ENCODE peak calls at places on chromosomes 12 and 14, in seven cellular contexts. G is mucosa of descending colon, M is colonic mucosa, H is body of pancreas, Q is pancreas, E is left ventricle myocardium inferior, L is NB4. W is an unnamed sample.
A peak's percentile ranks its signal among the peaks of the same experiment; 100 is the strongest.

GRCh38 chr14:55212611-55213010 is 21.2 kb upstream of the DLGAP5 start:
- DNase-seq in M (no peak), G (no peak), Q (no peak), E (no peak), H (no peak), L (no peak), W (no peak)

GRCh38 chr12:3538691-3539030 is 47.7 kb downstream of the PRMT8 start:
- DNase-seq in Q (peak; percentile 29), L (no peak), H (peak; percentile 57), G (no peak), E (no peak), M (no peak), W (no peak)

GRCh38 chr14:91945776-91946305 is 1.7 kb downstream of the FBLN5 start:
- DNase-seq in M (no peak), H (no peak), E (no peak), L (no peak), Q (no peak), G (no peak), W (no peak)

GRCh38 chr14:102363182-102363952 is 626 bp downstream of the TECPR2 start:
- DNase-seq in E (peak; percentile 53), Q (peak; percentile 29), H (no peak), L (peak; percentile 44), G (peak; percentile 43), M (no peak), W (peak; percentile 38)

GRCh38 chr12:989751-990278 is 1.2 kb upstream of the ERC1 start:
- DNase-seq in E (no peak), Q (peak; percentile 8), H (peak; percentile 14), M (peak; percentile 27), L (peak; percentile 64), G (peak; percentile 19), W (peak; percentile 76)

GRCh38 chr12:4791497-4791896 is 71.3 kb downstream of the GALNT8 start:
- DNase-seq in E (no peak), Q (no peak), H (no peak), G (no peak), M (no peak), L (no peak), W (no peak)

GRCh38 chr12:100716658-100716948 is 78.0 kb upstream of the ANO4 start:
- DNase-seq in G (no peak), Q (no peak), E (no peak), L (no peak), H (no peak), M (no peak), W (peak; percentile 3)

GRCh38 chr12:946656-947055 is 2.8 kb downstream of the RAD52 start:
- DNase-seq in Q (no peak), M (no peak), G (no peak), H (no peak), L (peak; percentile 45), E (no peak), W (no peak)

GRCh38 chr14:105537580-105538474 is 11.4 kb downstream of the TMEM121 start:
- DNase-seq in E (peak; percentile 53), G (peak; percentile 79), H (peak; percentile 74), L (peak; percentile 40), M (peak; percentile 64), Q (no peak), W (no peak)

GRCh38 chr12:113002155-113002554 is 23.8 kb downstream of the OAS2 start:
- DNase-seq in G (no peak), Q (peak; percentile 49), E (no peak), H (peak; percentile 66), L (peak; percentile 19), M (no peak), W (no peak)

GRCh38 chr12:45421736-45422135 is 205.8 kb downstream of the ANO6 start:
- DNase-seq in L (no peak), E (no peak), H (no peak), G (no peak), M (no peak), Q (no peak), W (no peak)
- TF ChIP-seq CTCF in L (no peak), E (no peak), H (no peak), G (no peak), M (no peak), Q (no peak), W (no peak)

GRCh38 chr14:57834961-57835360 is 30.9 kb downstream of the SLC35F4 start:
- DNase-seq in M (no peak), L (no peak), H (no peak), G (no peak), E (no peak), Q (no peak), W (no peak)

GRCh38 chr14:57833304-57833703 is 32.6 kb downstream of the SLC35F4 start:
- DNase-seq in Q (peak; percentile 5), L (no peak), G (no peak), H (peak; percentile 6), M (no peak), E (no peak), W (peak; percentile 97)

GRCh38 chr14:57835751-57836150 is 30.1 kb downstream of the SLC35F4 start:
- DNase-seq in H (no peak), Q (no peak), E (no peak), G (no peak), M (no peak), L (no peak), W (no peak)

GRCh38 chr14:57831981-57832380 is 33.9 kb downstream of the SLC35F4 start:
- DNase-seq in M (no peak), H (no peak), E (no peak), Q (no peak), L (peak; percentile 42), G (no peak), W (peak; percentile 4)

DNA sequence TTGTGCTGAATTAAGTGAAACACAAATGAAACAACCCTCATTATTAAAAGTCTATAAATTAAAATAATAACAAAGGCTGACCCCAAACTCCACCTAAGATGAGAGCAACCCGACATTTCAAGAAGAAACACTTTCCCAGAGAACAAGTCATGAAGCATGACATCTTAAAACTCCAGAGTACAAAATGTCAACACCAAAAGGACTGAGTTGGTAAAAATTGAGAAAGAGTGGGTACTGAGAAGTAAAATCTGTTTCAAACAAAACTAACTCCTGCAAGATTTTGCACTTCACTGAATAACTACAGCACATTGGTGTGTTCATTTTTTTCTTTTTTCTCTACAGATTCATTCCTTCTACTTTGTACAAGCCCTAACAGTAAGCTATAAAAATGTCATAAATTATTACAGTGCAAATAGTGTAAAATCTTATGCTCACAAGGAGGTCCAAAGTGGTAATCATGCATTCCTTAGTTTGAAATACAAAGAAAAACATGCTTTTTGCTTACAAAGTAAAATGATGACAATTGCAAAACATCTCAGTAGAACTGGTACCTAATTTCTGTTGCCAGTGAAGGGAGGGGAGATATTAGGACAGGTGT is 31.8 kb downstream of the SLC35F4 start:
- DNase-seq in M (no peak), Q (no peak), L (no peak), H (no peak), E (no peak), G (no peak), W (peak; percentile 36)
- H3K4me3 ChIP-seq in M (no peak overlapping the region), Q (no peak overlapping the region), L (no peak overlapping the region), H (no peak overlapping the region), E (no peak overlapping the region), G (no peak overlapping the region), W (no peak overlapping the region)

GRCh38 chr12:12033589-12034223 is 37.0 kb upstream of the BCL2L14 start:
- DNase-seq in E (no peak), M (no peak), Q (no peak), L (no peak), H (no peak), G (no peak), W (no peak)
- TF ChIP-seq CTCF in E (no peak), M (no peak), Q (peak; percentile 4), L (no peak), H (no peak), G (no peak), W (no peak)

DNA sequence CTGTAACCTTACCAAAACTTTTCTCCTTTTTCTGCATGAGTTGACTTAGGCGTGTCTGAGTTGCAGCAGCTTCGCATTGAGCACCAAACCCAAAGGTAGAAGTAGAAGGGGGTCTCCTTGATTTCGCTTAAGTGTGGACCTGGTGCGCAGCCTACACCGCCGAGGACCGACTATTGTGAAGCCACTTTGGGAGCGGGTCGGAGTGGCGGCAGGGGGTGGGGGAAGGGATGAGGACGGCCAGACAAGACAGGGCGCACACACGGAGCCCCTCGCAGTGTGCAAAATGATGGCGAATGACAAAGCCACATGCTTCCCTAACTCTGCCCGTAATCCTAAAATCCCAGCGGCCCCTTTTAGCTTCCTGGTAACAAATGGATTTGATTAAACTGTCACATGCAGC is 1.1 kb downstream of the LMO3 start:
- DNase-seq in L (no peak), G (no peak), Q (no peak), E (no peak), M (no peak), H (peak; percentile 36), W (no peak)
- H3K4me3 ChIP-seq in L (no peak overlapping the region), G (no peak overlapping the region), Q (peak overlapping the region; percentile 48), E (peak overlapping the region; percentile 66), M (no peak overlapping the region), H (peak overlapping the region; percentile 20), W (peak overlapping the region; percentile 20)

DNA sequence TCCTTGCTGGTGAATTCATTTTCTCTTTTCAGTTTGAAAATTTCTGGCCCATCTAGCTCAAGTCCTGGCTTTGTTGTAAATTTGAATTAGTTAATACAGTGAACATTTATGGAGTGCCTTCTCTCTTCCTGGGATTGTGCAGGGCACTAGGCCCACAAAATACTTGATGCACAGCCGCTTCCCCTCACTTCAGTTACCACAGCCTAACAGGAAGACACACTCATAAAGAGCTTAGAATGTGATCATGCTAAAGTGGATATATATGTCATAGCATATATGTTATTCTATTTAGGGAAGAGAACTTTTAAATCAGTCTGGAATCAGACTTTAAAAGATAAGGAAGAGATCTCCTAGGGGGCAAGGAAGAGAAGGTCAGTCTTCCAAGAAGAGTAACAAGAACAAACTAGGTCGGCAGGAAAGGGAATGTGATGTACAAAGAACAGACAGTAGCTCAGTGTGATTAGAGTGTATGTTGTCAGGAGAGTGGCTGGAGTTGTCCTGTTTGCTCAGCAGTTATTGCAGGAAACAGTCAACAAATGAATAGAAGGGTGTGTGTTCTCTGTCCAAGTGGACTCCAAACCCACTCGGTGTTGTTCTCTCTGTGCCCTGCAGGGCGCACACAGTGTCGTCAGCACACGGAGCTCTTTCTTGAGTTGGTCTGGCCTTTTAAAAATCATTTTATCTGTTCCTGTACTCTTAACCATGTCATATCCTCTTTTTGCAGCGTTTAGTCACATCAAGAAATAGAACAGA is 74.4 kb downstream of the DAAM1 start:
- DNase-seq in M (peak; percentile 51), G (peak; percentile 53), Q (no peak), L (no peak), H (peak; percentile 23), E (no peak), W (no peak)
- TF ChIP-seq CTCF in M (peak; percentile 61), G (peak; percentile 50), Q (no peak), L (no peak), H (no peak), E (peak; percentile 56), W (no peak)

DNA sequence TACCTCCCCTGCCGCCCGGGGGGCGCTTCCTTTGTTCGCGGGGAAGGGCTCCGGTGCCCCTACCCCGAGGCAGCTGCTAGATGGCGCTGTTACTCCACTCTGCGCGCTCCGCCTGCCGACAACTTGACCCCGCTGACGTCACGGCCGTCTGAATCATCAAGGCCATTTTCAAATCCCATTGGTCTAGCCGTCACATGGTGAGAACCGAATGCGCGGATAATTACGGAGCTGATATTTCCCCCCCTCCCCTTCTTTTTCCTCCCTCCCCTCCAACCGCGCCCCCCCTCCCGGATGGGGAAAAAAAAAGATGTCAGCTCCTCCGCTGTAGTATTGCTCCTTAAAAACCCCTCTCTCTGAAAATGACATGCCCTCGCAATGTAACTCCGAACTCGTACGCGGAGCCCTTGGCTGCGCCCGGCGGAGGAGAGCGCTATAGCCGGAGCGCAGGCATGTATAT is at the start of gene HOXC10:
- DNase-seq in M (peak; percentile 65), Q (peak; percentile 77), L (peak; percentile 98), E (peak; percentile 59), G (peak; percentile 77), H (peak; percentile 87), W (peak; percentile 83)
- H3K4me3 ChIP-seq in M (no peak within 1 kb of the TSS), Q (peak within 1 kb of the TSS; percentile 38), L (peak within 1 kb of the TSS; percentile 75), E (peak within 1 kb of the TSS; percentile 36), G (no peak within 1 kb of the TSS), H (no peak within 1 kb of the TSS), W (peak within 1 kb of the TSS; percentile 4)

GRCh38 chr12:110338754-110339153 is 57.7 kb downstream of the ATP2A2 start:
- DNase-seq in M (no peak), Q (no peak), H (no peak), E (no peak), L (peak; percentile 67), G (no peak), W (no peak)
- TF ChIP-seq CTCF in M (no peak), Q (no peak), H (no peak), E (no peak), L (peak; percentile 20), G (no peak), W (no peak)

W was measured in astrocyte of the spinal cord.